ENCODE peak calls at places on chromosomes 16 and 17, in nine cellular contexts. Z is brain microvascular endothelial cell; V is occipital lobe; M is AG08396; O is non-pigmented ciliary epithelial cell; Q is ACHN; S is DMS79 treated with DMSO at 0.1 percent for 48 hours; G is activated naive CD4-positive, alpha-beta T cell; W is cerebellum. B is an unnamed sample.

GRCh38 chr17:78110363-78111011 is 18.1 kb downstream of the TMC6 start:
- DNase-seq in Z (no peak), O (no peak), M (no peak), V (no peak), Q (no peak), G (no peak), W (no peak), S (no peak), B (no peak)

GRCh38 chr17:9487406-9487805 is 88.2 kb downstream of the STX8 start:
- DNase-seq in S (no peak), G (no peak), Z (no peak), O (no peak), W (no peak), V (no peak), M (no peak), Q (no peak), B (no peak)

GRCh38 chr16:3112881-3113574 is 642 bp downstream of the ZNF205 start:
- DNase-seq in Q (no peak), M (no peak), V (no peak), W (peak), O (no peak), S (no peak), G (no peak), Z (no peak), B (no peak)

GRCh38 chr16:12901204-12901596 is 198 bp upstream of the SHISA9 start:
- DNase-seq in V (no peak), Q (peak), M (no peak), O (no peak), W (no peak), G (no peak), S (peak), Z (no peak), B (peak)

GRCh38 chr16:58543685-58544084 is 28.4 kb downstream of the SETD6 start:
- DNase-seq in Q (no peak), S (no peak), G (no peak), M (no peak), Z (no peak), W (no peak), V (no peak), O (no peak), B (no peak)

GRCh38 chr16:4097826-4098240 is 18.4 kb downstream of the ADCY9 start:
- DNase-seq in G (no peak), Q (no peak), Z (no peak), O (no peak), W (no peak), S (no peak), M (no peak), V (no peak), B (no peak)

GRCh38 chr16:24035127-24035842 is 199.5 kb downstream of the PRKCB start:
- DNase-seq in Z (no peak), O (no peak), V (no peak), W (no peak), Q (no peak), M (no peak), G (no peak), S (no peak), B (no peak)

GRCh38 chr17:81148986-81149533 is 16.2 kb upstream of the PVALEF start:
- DNase-seq in O (no peak), G (no peak), W (no peak), V (no peak), S (no peak), Q (no peak), Z (no peak), M (no peak), B (no peak)

GRCh38 chr16:4060823-4061222 is 55.4 kb downstream of the ADCY9 start:
- DNase-seq in V (no peak), G (no peak), M (no peak), S (no peak), W (no peak), Q (no peak), O (no peak), Z (no peak), B (no peak)

GRCh38 chr16:71627631-71628236 is 1.8 kb downstream of the MARVELD3 start:
- DNase-seq in M (no peak), W (no peak), V (no peak), Q (no peak), O (no peak), Z (no peak), S (no peak), G (no peak), B (no peak)

GRCh38 chr17:79948918-79949645 is 86.6 kb downstream of the TBC1D16 start:
- DNase-seq in G (no peak), Q (no peak), W (no peak), V (no peak), Z (no peak), M (peak), O (no peak), S (no peak), B (no peak)

GRCh38 chr17:30340957-30341356 is 7.1 kb upstream of the TMIGD1 start:
- DNase-seq in M (no peak), Q (no peak), W (no peak), Z (no peak), S (no peak), V (no peak), O (no peak), G (no peak), B (no peak)

GRCh38 chr16:82152641-82153094 is 17.4 kb downstream of the MPHOSPH6 start:
- DNase-seq in Q (no peak), W (no peak), O (peak), S (no peak), V (no peak), G (no peak), Z (no peak), M (no peak), B (no peak)

GRCh38 chr17:76560877-76561221 is 21.0 kb downstream of the PRCD start:
- DNase-seq in Z (no peak), V (no peak), G (no peak), M (no peak), Q (no peak), O (no peak), W (no peak), S (no peak), B (no peak)

GRCh38 chr17:32927724-32928526 is at the start of gene TMEM98:
- DNase-seq in G (no peak), V (peak), W (no peak), S (peak), O (no peak), M (peak), Z (no peak), Q (peak), B (peak)

B was measured in H9.